ENCODE peak calls at places on chromosomes 12 and 14, in five cellular contexts. One of them, this sample, is unnamed.

GRCh38 chr12:49644620-49644994 is 21.2 kb downstream of the PRPF40B start:
- DNase-seq in body of pancreas: peak
- DNase-seq in breast epithelium: peak
- DNase-seq in CD8-positive, alpha-beta T cell: peak
- DNase-seq in bronchial epithelial cell: peak
- DNase-seq in this sample: peak

GRCh38 chr12:122888232-122888752 is 7.6 kb downstream of the VPS37B start:
- DNase-seq in body of pancreas: peak
- DNase-seq in breast epithelium: peak
- DNase-seq in CD8-positive, alpha-beta T cell: no peak
- DNase-seq in bronchial epithelial cell: peak
- DNase-seq in this sample: peak

GRCh38 chr12:109727746-109728726 is 14.4 kb downstream of the FAM222A start:
- DNase-seq in body of pancreas: no peak
- DNase-seq in breast epithelium: no peak
- DNase-seq in CD8-positive, alpha-beta T cell: no peak
- DNase-seq in bronchial epithelial cell: no peak
- DNase-seq in this sample: no peak

GRCh38 chr14:69619007-69619406 is 7.6 kb downstream of the SUSD6 start:
- DNase-seq in body of pancreas: no peak
- DNase-seq in breast epithelium: no peak
- DNase-seq in CD8-positive, alpha-beta T cell: no peak
- DNase-seq in bronchial epithelial cell: no peak
- DNase-seq in this sample: no peak

GRCh38 chr12:122421263-122421814 is 1.1 kb downstream of the CLIP1 start:
- DNase-seq in body of pancreas: peak
- DNase-seq in breast epithelium: peak
- DNase-seq in CD8-positive, alpha-beta T cell: no peak
- DNase-seq in bronchial epithelial cell: peak
- DNase-seq in this sample: no peak

GRCh38 chr14:32224731-32225377 is 21.8 kb upstream of the RNU6-8 start:
- DNase-seq in body of pancreas: peak
- DNase-seq in breast epithelium: no peak
- DNase-seq in CD8-positive, alpha-beta T cell: no peak
- DNase-seq in bronchial epithelial cell: peak
- DNase-seq in this sample: no peak

GRCh38 chr14:71703477-71703876 is 228.8 kb upstream of the RGS6 start:
- DNase-seq in body of pancreas: no peak
- DNase-seq in breast epithelium: peak
- DNase-seq in CD8-positive, alpha-beta T cell: no peak
- DNase-seq in bronchial epithelial cell: peak
- DNase-seq in this sample: no peak

GRCh38 chr12:30730011-30730410 is 24.7 kb downstream of the CAPRIN2 start:
- DNase-seq in body of pancreas: no peak
- DNase-seq in breast epithelium: no peak
- DNase-seq in CD8-positive, alpha-beta T cell: no peak
- DNase-seq in bronchial epithelial cell: no peak
- DNase-seq in this sample: no peak

GRCh38 chr12:113857371-113857770 is 108.8 kb downstream of the RBM19 start:
- DNase-seq in body of pancreas: no peak
- DNase-seq in breast epithelium: no peak
- DNase-seq in CD8-positive, alpha-beta T cell: no peak
- DNase-seq in bronchial epithelial cell: no peak
- DNase-seq in this sample: no peak

DNA sequence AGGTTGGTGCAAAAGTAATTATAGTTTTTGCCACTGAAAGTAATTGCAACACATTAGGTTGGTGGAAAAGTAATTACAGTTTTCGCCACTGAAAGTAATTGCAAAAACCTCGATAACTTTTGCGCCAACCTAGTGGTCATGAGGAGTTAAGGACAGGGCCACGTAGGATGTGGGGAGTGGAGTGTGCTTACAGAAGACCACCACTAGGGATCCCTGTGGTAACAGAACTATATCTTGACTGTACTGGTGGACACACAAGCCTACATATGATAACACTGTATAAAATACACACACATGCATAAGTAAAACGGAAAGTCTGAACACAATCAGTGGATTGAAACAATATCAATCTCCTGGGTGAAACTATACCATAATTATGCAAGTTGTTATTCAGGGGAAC is 187.4 kb upstream of the ABCD2 start:
- DNase-seq in body of pancreas: no peak
- DNase-seq in breast epithelium: no peak
- DNase-seq in CD8-positive, alpha-beta T cell: no peak
- DNase-seq in bronchial epithelial cell: peak
- DNase-seq in this sample: no peak
- TF ChIP-seq CTCF in body of pancreas: no peak
- TF ChIP-seq CTCF in breast epithelium: no peak
- TF ChIP-seq CTCF in CD8-positive, alpha-beta T cell: no peak
- TF ChIP-seq CTCF in bronchial epithelial cell: peak
- TF ChIP-seq CTCF in this sample: no peak

DNA sequence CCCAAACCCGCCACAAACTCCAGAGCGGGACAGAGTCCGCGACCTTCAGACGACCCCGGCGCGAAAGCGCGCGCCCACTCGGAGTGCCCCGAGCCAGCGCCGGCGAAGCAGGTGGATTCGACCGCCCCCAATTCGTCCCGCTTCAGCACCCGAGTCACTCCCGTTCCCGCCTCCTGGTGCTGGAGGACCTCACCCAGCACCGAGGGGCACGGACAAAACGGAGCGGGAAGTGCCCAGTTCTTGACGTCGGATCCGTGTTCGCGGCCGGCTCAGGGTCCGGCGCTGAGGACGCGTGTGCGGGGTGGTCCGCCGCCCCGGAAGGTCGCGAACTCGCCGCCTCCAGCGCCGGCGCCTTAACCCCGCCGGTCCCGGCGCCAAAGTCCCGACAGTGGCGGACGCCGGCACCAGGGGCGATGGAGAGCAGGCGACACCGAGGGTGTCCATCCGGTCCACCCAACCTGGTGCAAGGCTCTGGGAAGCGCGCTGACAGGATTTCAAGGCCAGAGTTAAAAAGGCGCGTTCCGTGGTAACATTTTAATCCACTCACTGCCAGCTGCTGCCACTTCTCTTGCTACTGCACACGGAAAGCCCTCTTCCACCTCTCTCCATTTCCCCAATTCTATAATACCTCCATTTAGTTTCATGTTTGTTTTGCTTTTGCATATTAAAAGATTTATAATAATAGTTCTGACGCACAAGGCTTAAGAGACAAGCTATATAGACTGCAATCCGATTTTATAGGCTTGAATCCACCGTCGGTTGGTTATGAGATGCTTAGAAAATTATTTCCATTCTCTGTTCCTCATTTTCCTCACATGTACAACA is 240.0 kb upstream of the CPNE8 start:
- DNase-seq in body of pancreas: peak
- DNase-seq in breast epithelium: no peak
- DNase-seq in CD8-positive, alpha-beta T cell: no peak
- DNase-seq in bronchial epithelial cell: no peak
- DNase-seq in this sample: peak
- TF ChIP-seq CTCF in body of pancreas: peak
- TF ChIP-seq CTCF in breast epithelium: no peak
- TF ChIP-seq CTCF in CD8-positive, alpha-beta T cell: no peak
- TF ChIP-seq CTCF in bronchial epithelial cell: peak
- TF ChIP-seq CTCF in this sample: peak

DNA sequence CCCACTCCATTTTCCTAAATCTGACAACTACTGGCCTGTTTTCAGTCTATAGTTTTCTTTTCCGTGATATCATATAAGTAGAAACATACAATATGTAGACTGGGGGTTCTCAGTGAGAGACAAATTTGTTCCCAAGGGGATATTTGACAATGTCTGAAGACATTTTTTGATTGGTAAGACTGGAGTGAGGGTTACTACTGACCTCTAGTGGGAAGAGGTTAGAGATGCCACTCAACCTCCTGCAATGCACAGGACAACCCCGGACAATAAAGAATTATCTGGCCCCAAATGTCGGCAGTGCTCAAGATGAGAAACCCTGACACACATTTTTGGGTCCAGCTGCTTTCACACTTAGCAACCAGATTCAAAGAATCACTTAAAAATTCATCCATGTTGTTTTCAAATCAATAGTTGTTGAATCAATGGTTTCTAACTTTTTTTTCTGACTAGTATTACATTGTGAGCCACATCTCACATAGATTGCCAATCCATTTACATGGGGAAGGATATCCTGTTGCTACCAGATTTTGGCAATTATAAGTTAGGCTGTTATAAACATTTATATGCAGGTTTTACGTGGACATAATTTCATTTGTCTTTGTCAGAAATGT is 307.1 kb downstream of the RPL10L start:
- DNase-seq in body of pancreas: no peak
- DNase-seq in breast epithelium: no peak
- DNase-seq in CD8-positive, alpha-beta T cell: no peak
- DNase-seq in bronchial epithelial cell: peak
- DNase-seq in this sample: no peak
- TF ChIP-seq CTCF in body of pancreas: peak
- TF ChIP-seq CTCF in breast epithelium: no peak
- TF ChIP-seq CTCF in CD8-positive, alpha-beta T cell: no peak
- TF ChIP-seq CTCF in bronchial epithelial cell: peak
- TF ChIP-seq CTCF in this sample: peak

GRCh38 chr14:59018978-59019377 is 169.5 kb upstream of the DAAM1 start:
- DNase-seq in body of pancreas: no peak
- DNase-seq in breast epithelium: no peak
- DNase-seq in CD8-positive, alpha-beta T cell: no peak
- DNase-seq in bronchial epithelial cell: no peak
- DNase-seq in this sample: no peak

GRCh38 chr14:59018460-59018859 is 170.0 kb upstream of the DAAM1 start:
- DNase-seq in body of pancreas: no peak
- DNase-seq in breast epithelium: no peak
- DNase-seq in CD8-positive, alpha-beta T cell: no peak
- DNase-seq in bronchial epithelial cell: no peak
- DNase-seq in this sample: no peak

GRCh38 chr14:59022144-59022543 is 166.3 kb upstream of the DAAM1 start:
- DNase-seq in body of pancreas: no peak
- DNase-seq in breast epithelium: no peak
- DNase-seq in CD8-positive, alpha-beta T cell: no peak
- DNase-seq in bronchial epithelial cell: peak
- DNase-seq in this sample: no peak

GRCh38 chr14:59017285-59017965 is 171.0 kb upstream of the DAAM1 start:
- DNase-seq in body of pancreas: no peak
- DNase-seq in breast epithelium: no peak
- DNase-seq in CD8-positive, alpha-beta T cell: no peak
- DNase-seq in bronchial epithelial cell: no peak
- DNase-seq in this sample: no peak

GRCh38 chr14:59020382-59020781 is 168.1 kb upstream of the DAAM1 start:
- DNase-seq in body of pancreas: peak
- DNase-seq in breast epithelium: no peak
- DNase-seq in CD8-positive, alpha-beta T cell: no peak
- DNase-seq in bronchial epithelial cell: peak
- DNase-seq in this sample: no peak
- TF ChIP-seq CTCF in body of pancreas: peak
- TF ChIP-seq CTCF in breast epithelium: no peak
- TF ChIP-seq CTCF in CD8-positive, alpha-beta T cell: no peak
- TF ChIP-seq CTCF in bronchial epithelial cell: peak
- TF ChIP-seq CTCF in this sample: peak

DNA sequence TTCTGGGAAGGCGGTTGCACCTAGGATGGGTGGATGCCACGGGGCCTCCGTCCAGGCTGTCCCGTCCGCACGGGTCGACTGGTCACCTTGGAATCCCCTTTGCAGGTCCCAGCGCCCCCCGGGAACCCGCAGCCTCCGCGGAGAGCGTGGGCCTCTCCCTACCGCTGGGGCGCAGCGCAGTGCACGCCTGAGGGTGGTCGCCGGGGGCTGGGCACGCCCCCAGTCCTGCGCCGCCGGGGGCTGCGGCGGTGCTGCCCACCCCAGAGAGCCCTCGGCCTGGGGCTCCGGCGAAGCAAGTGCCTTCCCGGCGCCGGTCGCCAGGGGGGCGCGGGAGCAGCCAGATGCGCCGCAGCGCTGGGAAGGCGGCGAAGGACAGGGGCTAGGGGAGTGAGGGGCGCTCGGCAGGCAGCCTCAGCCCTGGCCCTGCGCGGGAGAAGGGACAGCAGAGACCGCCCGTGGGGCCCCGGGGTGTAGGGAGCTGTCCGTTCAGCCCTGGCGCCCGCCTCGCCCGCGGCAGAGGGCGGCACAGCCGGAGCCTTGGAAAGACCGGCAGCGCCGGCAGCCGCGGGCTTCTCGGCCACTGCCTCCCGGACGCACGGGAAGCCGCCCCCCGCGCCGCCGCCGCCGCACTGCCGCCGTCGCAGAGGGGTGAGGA is 527 bp downstream of the ZDHHC22 start:
- DNase-seq in body of pancreas: no peak
- DNase-seq in breast epithelium: no peak
- DNase-seq in CD8-positive, alpha-beta T cell: no peak
- DNase-seq in bronchial epithelial cell: no peak
- DNase-seq in this sample: peak
- TF ChIP-seq CTCF in body of pancreas: no peak
- TF ChIP-seq CTCF in breast epithelium: no peak
- TF ChIP-seq CTCF in CD8-positive, alpha-beta T cell: no peak
- TF ChIP-seq CTCF in bronchial epithelial cell: peak
- TF ChIP-seq CTCF in this sample: peak

GRCh38 chr12:76180401-76181277 is 96.2 kb upstream of the NAP1L1 start:
- DNase-seq in body of pancreas: no peak
- DNase-seq in breast epithelium: no peak
- DNase-seq in CD8-positive, alpha-beta T cell: no peak
- DNase-seq in bronchial epithelial cell: no peak
- DNase-seq in this sample: no peak
- TF ChIP-seq CTCF in body of pancreas: no peak
- TF ChIP-seq CTCF in breast epithelium: no peak
- TF ChIP-seq CTCF in CD8-positive, alpha-beta T cell: no peak
- TF ChIP-seq CTCF in bronchial epithelial cell: no peak
- TF ChIP-seq CTCF in this sample: no peak

DNA sequence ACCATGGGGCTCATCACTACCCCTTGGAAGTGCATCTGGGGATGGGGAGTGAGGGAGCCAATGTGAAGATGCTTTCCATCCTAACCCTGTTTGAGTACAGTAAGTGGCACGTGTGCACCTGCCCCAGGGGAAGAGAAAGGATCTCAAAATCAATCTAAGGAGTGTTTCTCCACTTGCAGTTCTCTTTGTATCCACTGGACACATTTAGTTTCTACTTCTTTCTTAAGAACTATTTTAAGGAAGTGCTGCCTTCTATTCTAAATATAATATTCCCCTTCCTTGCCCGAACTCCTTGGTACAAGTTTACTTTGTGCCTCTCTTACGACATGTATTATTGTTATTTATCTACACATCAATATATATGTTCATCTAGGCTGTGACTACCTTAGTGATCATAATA is 73.8 kb downstream of the TTC6 start:
- DNase-seq in body of pancreas: no peak
- DNase-seq in breast epithelium: no peak
- DNase-seq in CD8-positive, alpha-beta T cell: no peak
- DNase-seq in bronchial epithelial cell: no peak
- DNase-seq in this sample: no peak
- TF ChIP-seq CTCF in body of pancreas: no peak
- TF ChIP-seq CTCF in breast epithelium: no peak
- TF ChIP-seq CTCF in CD8-positive, alpha-beta T cell: no peak
- TF ChIP-seq CTCF in bronchial epithelial cell: no peak
- TF ChIP-seq CTCF in this sample: no peak

This sample was measured in GM13976.